ENCODE peak calls at places on chromosomes 5 and 9, in eight cellular contexts. One of them, this sample, is unnamed.

GRCh38 chr9:33346564-33346963 is 55.8 kb downstream of the AQP7 start:
- DNase-seq in RCC 7860: no peak
- DNase-seq in stimulated activated CD4-positive, alpha-beta T cell treated with anti-CD3 and anti-CD28 coated beads, Interleukin-2, amount 100 ng/mL, for 48 hours: no peak
- DNase-seq in activated T-helper 1 cell treated with Interleukin-2 at 50 U/mL for 16 hours: no peak
- DNase-seq in BJ: no peak
- DNase-seq in activated CD4-positive, alpha-beta T cell treated with anti-CD3 and anti-CD28 coated beads, Interleukin-2, amount 10 ng/mL, durations not matched to agents 7 days and 5 days: no peak
- DNase-seq in adrenal gland: no peak
- DNase-seq in MCF 10A: no peak
- DNase-seq in this sample: no peak

GRCh38 chr5:134001938-134002731 is 2.6 kb downstream of the VDAC1 start:
- DNase-seq in RCC 7860: no peak
- DNase-seq in stimulated activated CD4-positive, alpha-beta T cell treated with anti-CD3 and anti-CD28 coated beads, Interleukin-2, amount 100 ng/mL, for 48 hours: no peak
- DNase-seq in activated T-helper 1 cell treated with Interleukin-2 at 50 U/mL for 16 hours: no peak
- DNase-seq in BJ: no peak
- DNase-seq in activated CD4-positive, alpha-beta T cell treated with anti-CD3 and anti-CD28 coated beads, Interleukin-2, amount 10 ng/mL, durations not matched to agents 7 days and 5 days: no peak
- DNase-seq in adrenal gland: no peak
- DNase-seq in MCF 10A: no peak
- DNase-seq in this sample: no peak

GRCh38 chr5:34411470-34412346 is 244.4 kb upstream of the RAI14 start:
- DNase-seq in RCC 7860: no peak
- DNase-seq in stimulated activated CD4-positive, alpha-beta T cell treated with anti-CD3 and anti-CD28 coated beads, Interleukin-2, amount 100 ng/mL, for 48 hours: no peak
- DNase-seq in activated T-helper 1 cell treated with Interleukin-2 at 50 U/mL for 16 hours: no peak
- DNase-seq in BJ: no peak
- DNase-seq in activated CD4-positive, alpha-beta T cell treated with anti-CD3 and anti-CD28 coated beads, Interleukin-2, amount 10 ng/mL, durations not matched to agents 7 days and 5 days: no peak
- DNase-seq in adrenal gland: no peak
- DNase-seq in MCF 10A: no peak
- DNase-seq in this sample: no peak

GRCh38 chr5:143140492-143141231 is 262.8 kb downstream of the NR3C1 start:
- DNase-seq in RCC 7860: no peak
- DNase-seq in stimulated activated CD4-positive, alpha-beta T cell treated with anti-CD3 and anti-CD28 coated beads, Interleukin-2, amount 100 ng/mL, for 48 hours: no peak
- DNase-seq in activated T-helper 1 cell treated with Interleukin-2 at 50 U/mL for 16 hours: no peak
- DNase-seq in BJ: no peak
- DNase-seq in activated CD4-positive, alpha-beta T cell treated with anti-CD3 and anti-CD28 coated beads, Interleukin-2, amount 10 ng/mL, durations not matched to agents 7 days and 5 days: no peak
- DNase-seq in adrenal gland: no peak
- DNase-seq in MCF 10A: peak
- DNase-seq in this sample: no peak

GRCh38 chr5:134097221-134097620 is 17.3 kb upstream of the TCF7 start:
- DNase-seq in RCC 7860: no peak
- DNase-seq in stimulated activated CD4-positive, alpha-beta T cell treated with anti-CD3 and anti-CD28 coated beads, Interleukin-2, amount 100 ng/mL, for 48 hours: no peak
- DNase-seq in activated T-helper 1 cell treated with Interleukin-2 at 50 U/mL for 16 hours: no peak
- DNase-seq in BJ: no peak
- DNase-seq in activated CD4-positive, alpha-beta T cell treated with anti-CD3 and anti-CD28 coated beads, Interleukin-2, amount 10 ng/mL, durations not matched to agents 7 days and 5 days: no peak
- DNase-seq in adrenal gland: no peak
- DNase-seq in MCF 10A: no peak
- DNase-seq in this sample: no peak

GRCh38 chr9:17813798-17814197 is 234.9 kb downstream of the SH3GL2 start:
- DNase-seq in RCC 7860: no peak
- DNase-seq in stimulated activated CD4-positive, alpha-beta T cell treated with anti-CD3 and anti-CD28 coated beads, Interleukin-2, amount 100 ng/mL, for 48 hours: no peak
- DNase-seq in activated T-helper 1 cell treated with Interleukin-2 at 50 U/mL for 16 hours: no peak
- DNase-seq in BJ: no peak
- DNase-seq in activated CD4-positive, alpha-beta T cell treated with anti-CD3 and anti-CD28 coated beads, Interleukin-2, amount 10 ng/mL, durations not matched to agents 7 days and 5 days: no peak
- DNase-seq in adrenal gland: no peak
- DNase-seq in MCF 10A: no peak
- DNase-seq in this sample: no peak

GRCh38 chr9:128762664-128763449 is 8.9 kb downstream of the ZER1 start:
- DNase-seq in RCC 7860: no peak
- DNase-seq in stimulated activated CD4-positive, alpha-beta T cell treated with anti-CD3 and anti-CD28 coated beads, Interleukin-2, amount 100 ng/mL, for 48 hours: no peak
- DNase-seq in activated T-helper 1 cell treated with Interleukin-2 at 50 U/mL for 16 hours: no peak
- DNase-seq in BJ: no peak
- DNase-seq in activated CD4-positive, alpha-beta T cell treated with anti-CD3 and anti-CD28 coated beads, Interleukin-2, amount 10 ng/mL, durations not matched to agents 7 days and 5 days: no peak
- DNase-seq in adrenal gland: no peak
- DNase-seq in MCF 10A: no peak
- DNase-seq in this sample: no peak

GRCh38 chr5:107217721-107218130 is 453.0 kb downstream of the EFNA5 start:
- DNase-seq in RCC 7860: no peak
- DNase-seq in stimulated activated CD4-positive, alpha-beta T cell treated with anti-CD3 and anti-CD28 coated beads, Interleukin-2, amount 100 ng/mL, for 48 hours: no peak
- DNase-seq in activated T-helper 1 cell treated with Interleukin-2 at 50 U/mL for 16 hours: no peak
- DNase-seq in BJ: no peak
- DNase-seq in activated CD4-positive, alpha-beta T cell treated with anti-CD3 and anti-CD28 coated beads, Interleukin-2, amount 10 ng/mL, durations not matched to agents 7 days and 5 days: no peak
- DNase-seq in adrenal gland: no peak
- DNase-seq in MCF 10A: peak
- DNase-seq in this sample: no peak

GRCh38 chr9:1222511-1222910 is 172.4 kb downstream of the DMRT2 start:
- DNase-seq in RCC 7860: no peak
- DNase-seq in stimulated activated CD4-positive, alpha-beta T cell treated with anti-CD3 and anti-CD28 coated beads, Interleukin-2, amount 100 ng/mL, for 48 hours: no peak
- DNase-seq in activated T-helper 1 cell treated with Interleukin-2 at 50 U/mL for 16 hours: no peak
- DNase-seq in BJ: no peak
- DNase-seq in activated CD4-positive, alpha-beta T cell treated with anti-CD3 and anti-CD28 coated beads, Interleukin-2, amount 10 ng/mL, durations not matched to agents 7 days and 5 days: no peak
- DNase-seq in adrenal gland: no peak
- DNase-seq in MCF 10A: no peak
- DNase-seq in this sample: no peak

GRCh38 chr9:109779711-109780452 is at the start of gene PALM2AKAP2:
- DNase-seq in RCC 7860: no peak
- DNase-seq in stimulated activated CD4-positive, alpha-beta T cell treated with anti-CD3 and anti-CD28 coated beads, Interleukin-2, amount 100 ng/mL, for 48 hours: no peak
- DNase-seq in activated T-helper 1 cell treated with Interleukin-2 at 50 U/mL for 16 hours: no peak
- DNase-seq in BJ: no peak
- DNase-seq in activated CD4-positive, alpha-beta T cell treated with anti-CD3 and anti-CD28 coated beads, Interleukin-2, amount 10 ng/mL, durations not matched to agents 7 days and 5 days: no peak
- DNase-seq in adrenal gland: peak
- DNase-seq in MCF 10A: peak
- DNase-seq in this sample: no peak

GRCh38 chr9:91723420-91724067 is 226.5 kb downstream of the ROR2 start:
- DNase-seq in RCC 7860: no peak
- DNase-seq in stimulated activated CD4-positive, alpha-beta T cell treated with anti-CD3 and anti-CD28 coated beads, Interleukin-2, amount 100 ng/mL, for 48 hours: no peak
- DNase-seq in activated T-helper 1 cell treated with Interleukin-2 at 50 U/mL for 16 hours: no peak
- DNase-seq in BJ: no peak
- DNase-seq in activated CD4-positive, alpha-beta T cell treated with anti-CD3 and anti-CD28 coated beads, Interleukin-2, amount 10 ng/mL, durations not matched to agents 7 days and 5 days: no peak
- DNase-seq in adrenal gland: peak
- DNase-seq in MCF 10A: no peak
- DNase-seq in this sample: no peak

GRCh38 chr5:103270581-103270980 is 12.0 kb downstream of the MACIR start:
- DNase-seq in RCC 7860: no peak
- DNase-seq in stimulated activated CD4-positive, alpha-beta T cell treated with anti-CD3 and anti-CD28 coated beads, Interleukin-2, amount 100 ng/mL, for 48 hours: no peak
- DNase-seq in activated T-helper 1 cell treated with Interleukin-2 at 50 U/mL for 16 hours: no peak
- DNase-seq in BJ: no peak
- DNase-seq in activated CD4-positive, alpha-beta T cell treated with anti-CD3 and anti-CD28 coated beads, Interleukin-2, amount 10 ng/mL, durations not matched to agents 7 days and 5 days: no peak
- DNase-seq in adrenal gland: no peak
- DNase-seq in MCF 10A: no peak
- DNase-seq in this sample: no peak

GRCh38 chr5:150186796-150187356 is 3.0 kb upstream of the SLC6A7 start:
- DNase-seq in RCC 7860: no peak
- DNase-seq in stimulated activated CD4-positive, alpha-beta T cell treated with anti-CD3 and anti-CD28 coated beads, Interleukin-2, amount 100 ng/mL, for 48 hours: no peak
- DNase-seq in activated T-helper 1 cell treated with Interleukin-2 at 50 U/mL for 16 hours: no peak
- DNase-seq in BJ: no peak
- DNase-seq in activated CD4-positive, alpha-beta T cell treated with anti-CD3 and anti-CD28 coated beads, Interleukin-2, amount 10 ng/mL, durations not matched to agents 7 days and 5 days: no peak
- DNase-seq in adrenal gland: no peak
- DNase-seq in MCF 10A: no peak
- DNase-seq in this sample: no peak

GRCh38 chr9:108417726-108418125 is 438.1 kb downstream of the ACTL7B start:
- DNase-seq in RCC 7860: no peak
- DNase-seq in stimulated activated CD4-positive, alpha-beta T cell treated with anti-CD3 and anti-CD28 coated beads, Interleukin-2, amount 100 ng/mL, for 48 hours: no peak
- DNase-seq in activated T-helper 1 cell treated with Interleukin-2 at 50 U/mL for 16 hours: no peak
- DNase-seq in BJ: no peak
- DNase-seq in activated CD4-positive, alpha-beta T cell treated with anti-CD3 and anti-CD28 coated beads, Interleukin-2, amount 10 ng/mL, durations not matched to agents 7 days and 5 days: no peak
- DNase-seq in adrenal gland: no peak
- DNase-seq in MCF 10A: no peak
- DNase-seq in this sample: no peak

GRCh38 chr5:35198096-35198495 is 32.2 kb downstream of the PRLR start:
- DNase-seq in RCC 7860: peak
- DNase-seq in stimulated activated CD4-positive, alpha-beta T cell treated with anti-CD3 and anti-CD28 coated beads, Interleukin-2, amount 100 ng/mL, for 48 hours: no peak
- DNase-seq in activated T-helper 1 cell treated with Interleukin-2 at 50 U/mL for 16 hours: no peak
- DNase-seq in BJ: no peak
- DNase-seq in activated CD4-positive, alpha-beta T cell treated with anti-CD3 and anti-CD28 coated beads, Interleukin-2, amount 10 ng/mL, durations not matched to agents 7 days and 5 days: no peak
- DNase-seq in adrenal gland: peak
- DNase-seq in MCF 10A: peak
- DNase-seq in this sample: no peak

GRCh38 chr5:139296862-139297326 is 3.4 kb downstream of the MATR3 start:
- DNase-seq in RCC 7860: no peak
- DNase-seq in stimulated activated CD4-positive, alpha-beta T cell treated with anti-CD3 and anti-CD28 coated beads, Interleukin-2, amount 100 ng/mL, for 48 hours: no peak
- DNase-seq in activated T-helper 1 cell treated with Interleukin-2 at 50 U/mL for 16 hours: no peak
- DNase-seq in BJ: no peak
- DNase-seq in activated CD4-positive, alpha-beta T cell treated with anti-CD3 and anti-CD28 coated beads, Interleukin-2, amount 10 ng/mL, durations not matched to agents 7 days and 5 days: no peak
- DNase-seq in adrenal gland: no peak
- DNase-seq in MCF 10A: no peak
- DNase-seq in this sample: no peak

GRCh38 chr9:38724749-38725148 is 4.8 kb upstream of the FAM240B start:
- DNase-seq in RCC 7860: no peak
- DNase-seq in stimulated activated CD4-positive, alpha-beta T cell treated with anti-CD3 and anti-CD28 coated beads, Interleukin-2, amount 100 ng/mL, for 48 hours: no peak
- DNase-seq in activated T-helper 1 cell treated with Interleukin-2 at 50 U/mL for 16 hours: no peak
- DNase-seq in BJ: no peak
- DNase-seq in activated CD4-positive, alpha-beta T cell treated with anti-CD3 and anti-CD28 coated beads, Interleukin-2, amount 10 ng/mL, durations not matched to agents 7 days and 5 days: no peak
- DNase-seq in adrenal gland: no peak
- DNase-seq in MCF 10A: no peak
- DNase-seq in this sample: no peak

GRCh38 chr5:169641253-169641652 is 4.2 kb downstream of the DOCK2 start:
- DNase-seq in RCC 7860: no peak
- DNase-seq in stimulated activated CD4-positive, alpha-beta T cell treated with anti-CD3 and anti-CD28 coated beads, Interleukin-2, amount 100 ng/mL, for 48 hours: no peak
- DNase-seq in activated T-helper 1 cell treated with Interleukin-2 at 50 U/mL for 16 hours: no peak
- DNase-seq in BJ: no peak
- DNase-seq in activated CD4-positive, alpha-beta T cell treated with anti-CD3 and anti-CD28 coated beads, Interleukin-2, amount 10 ng/mL, durations not matched to agents 7 days and 5 days: no peak
- DNase-seq in adrenal gland: no peak
- DNase-seq in MCF 10A: no peak
- DNase-seq in this sample: no peak

GRCh38 chr5:119681734-119682133 is 52.4 kb downstream of the FAM170A start:
- DNase-seq in RCC 7860: no peak
- DNase-seq in stimulated activated CD4-positive, alpha-beta T cell treated with anti-CD3 and anti-CD28 coated beads, Interleukin-2, amount 100 ng/mL, for 48 hours: no peak
- DNase-seq in activated T-helper 1 cell treated with Interleukin-2 at 50 U/mL for 16 hours: no peak
- DNase-seq in BJ: no peak
- DNase-seq in activated CD4-positive, alpha-beta T cell treated with anti-CD3 and anti-CD28 coated beads, Interleukin-2, amount 10 ng/mL, durations not matched to agents 7 days and 5 days: no peak
- DNase-seq in adrenal gland: no peak
- DNase-seq in MCF 10A: no peak
- DNase-seq in this sample: no peak